ENCODE peak calls at places on chromosomes 12 and 14, in nine cellular contexts. E is GM23248, P is fibroblast of lung, I is Karpas-422, J is PC-3, F is neuronal stem cell, V is neural progenitor cell, S is K562, H is IMR-90. L is an unnamed sample.
A peak's percentile ranks its signal among the peaks of the same experiment; 100 is the strongest.

GRCh38 chr12:180445-180844 is 33.5 kb downstream of the SLC6A12 start:
- DNase-seq in E (no peak), P (peak; percentile 42), I (no peak), J (no peak), F (no peak), V (no peak), S (peak; percentile 41), H (peak; percentile 58), L (no peak)

GRCh38 chr12:108387771-108388170 is 48.7 kb upstream of the CMKLR1 start:
- DNase-seq in E (no peak), P (no peak), I (no peak), J (no peak), F (no peak), V (no peak), S (no peak), H (no peak), L (no peak)

GRCh38 chr12:52225752-52226151 is 7.3 kb upstream of the KRT7 start:
- DNase-seq in E (no peak), P (no peak), I (no peak), J (no peak), F (no peak), V (no peak), S (no peak), H (no peak), L (no peak)

GRCh38 chr12:14952295-14952995 is 9.0 kb downstream of the ARHGDIB start:
- DNase-seq in E (peak; percentile 98), P (peak; percentile 97), I (peak; percentile 76), J (peak; percentile 90), F (no peak), V (no peak), S (no peak), H (peak; percentile 98), L (peak; percentile 98)

GRCh38 chr12:112948806-112949205 is 10.5 kb downstream of the OAS3 start:
- DNase-seq in E (no peak), P (no peak), I (no peak), J (no peak), F (no peak), V (no peak), S (no peak), H (no peak), L (no peak)

GRCh38 chr12:24780969-24781368 is 167.9 kb downstream of the BCAT1 start:
- DNase-seq in E (peak; percentile 42), P (peak; percentile 32), I (peak; percentile 43), J (peak; percentile 4), F (no peak), V (peak; percentile 8), S (peak; percentile 15), H (peak; percentile 44), L (no peak)

GRCh38 chr12:25433024-25433423 is 120.1 kb downstream of the LMNTD1 start:
- DNase-seq in E (no peak), P (peak; percentile 49), I (no peak), J (no peak), F (no peak), V (no peak), S (no peak), H (peak; percentile 76), L (no peak)

GRCh38 chr12:51886021-51886710 is 1.7 kb upstream of the ANKRD33 start:
- DNase-seq in E (peak; percentile 97), P (peak; percentile 92), I (no peak), J (peak; percentile 83), F (no peak), V (no peak), S (peak; percentile 53), H (peak; percentile 99), L (no peak)

GRCh38 chr12:7439579-7440505 is 4.1 kb downstream of the CD163L1 start:
- DNase-seq in E (peak; percentile 81), P (peak; percentile 68), I (no peak), J (no peak), F (peak; percentile 48), V (peak; percentile 79), S (peak; percentile 76), H (peak; percentile 41), L (peak; percentile 65)

GRCh38 chr14:36394593-36394992 is 74.2 kb upstream of the MBIP start:
- DNase-seq in E (no peak), P (no peak), I (no peak), J (no peak), F (no peak), V (no peak), S (no peak), H (no peak), L (no peak)

DNA sequence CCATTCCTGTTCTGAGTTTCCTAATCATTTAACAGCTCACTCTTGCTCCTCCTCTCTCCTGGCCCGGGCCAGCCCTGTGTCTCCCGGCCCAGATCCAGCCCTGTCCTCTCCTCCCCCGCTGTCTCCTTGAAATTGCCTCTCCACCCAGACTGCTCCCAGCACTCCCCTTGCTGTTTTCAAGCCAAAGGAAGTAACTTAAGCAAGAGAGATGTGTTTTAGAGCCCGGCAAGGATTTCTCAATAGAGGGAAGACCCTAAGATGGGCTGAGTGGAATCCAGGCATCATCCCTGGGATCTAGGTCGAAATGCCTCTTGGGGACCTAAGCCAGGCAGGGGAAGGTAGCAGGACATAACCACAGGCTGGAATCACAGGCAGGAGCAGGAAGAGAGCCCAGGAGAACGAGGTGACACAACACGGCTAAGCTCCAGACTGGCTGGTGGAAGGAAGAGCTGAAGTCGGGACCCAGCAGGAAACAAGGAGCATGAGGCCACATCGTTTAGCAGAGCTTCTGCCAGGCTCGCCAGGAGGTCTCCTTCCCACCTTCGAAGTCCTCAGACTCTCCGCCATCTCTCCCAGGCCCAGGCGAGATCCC is 2.0 kb upstream of the LRP1-AS start:
- DNase-seq in E (peak; percentile 93), P (peak; percentile 47), I (no peak), J (no peak), F (no peak), V (no peak), S (no peak), H (peak; percentile 61), L (no peak)
- H3K36me3 ChIP-seq in E (peaks cover 50% of the 10 kb centered on the region), P (peaks cover 40% of the 10 kb centered on the region), I (no peaks in the 10 kb centered on the region), J (no peaks in the 10 kb centered on the region), F (peaks cover 96% of the 10 kb centered on the region), V (no peaks in the 10 kb centered on the region), S (no peaks in the 10 kb centered on the region), H (peaks cover 68% of the 10 kb centered on the region), L (no peaks in the 10 kb centered on the region)

GRCh38 chr12:12999276-12999958 is 648 bp downstream of the HEBP1 start:
- DNase-seq in E (peak; percentile 49), P (peak; percentile 23), I (no peak), J (peak; percentile 3), F (no peak), V (peak; percentile 64), S (peak; percentile 40), H (no peak), L (no peak)
- H3K4me2 ChIP-seq in E (peak overlapping the region; percentile 95), P (peak overlapping the region; percentile 81), I (peak overlapping the region; percentile 69), J (peak overlapping the region; percentile 98), F (peak overlapping the region; percentile 77), V (peak overlapping the region; percentile 93), S (peak overlapping the region; percentile 91), H (peak overlapping the region; percentile 94), L (peak overlapping the region; percentile 90)

GRCh38 chr12:128792881-128793280 is 30.9 kb downstream of the SLC15A4 start:
- DNase-seq in E (no peak), P (no peak), I (no peak), J (no peak), F (no peak), V (no peak), S (no peak), H (no peak), L (no peak)

GRCh38 chr12:128792398-128792797 is 31.4 kb downstream of the SLC15A4 start:
- DNase-seq in E (no peak), P (no peak), I (no peak), J (no peak), F (no peak), V (no peak), S (no peak), H (no peak), L (no peak)

GRCh38 chr12:128796439-128797118 is 27.2 kb downstream of the SLC15A4 start:
- DNase-seq in E (no peak), P (no peak), I (peak; percentile 67), J (no peak), F (no peak), V (no peak), S (no peak), H (no peak), L (no peak)

GRCh38 chr12:128795530-128796361 is 28.0 kb downstream of the SLC15A4 start:
- DNase-seq in E (no peak), P (no peak), I (peak; percentile 74), J (no peak), F (no peak), V (no peak), S (no peak), H (no peak), L (no peak)

DNA sequence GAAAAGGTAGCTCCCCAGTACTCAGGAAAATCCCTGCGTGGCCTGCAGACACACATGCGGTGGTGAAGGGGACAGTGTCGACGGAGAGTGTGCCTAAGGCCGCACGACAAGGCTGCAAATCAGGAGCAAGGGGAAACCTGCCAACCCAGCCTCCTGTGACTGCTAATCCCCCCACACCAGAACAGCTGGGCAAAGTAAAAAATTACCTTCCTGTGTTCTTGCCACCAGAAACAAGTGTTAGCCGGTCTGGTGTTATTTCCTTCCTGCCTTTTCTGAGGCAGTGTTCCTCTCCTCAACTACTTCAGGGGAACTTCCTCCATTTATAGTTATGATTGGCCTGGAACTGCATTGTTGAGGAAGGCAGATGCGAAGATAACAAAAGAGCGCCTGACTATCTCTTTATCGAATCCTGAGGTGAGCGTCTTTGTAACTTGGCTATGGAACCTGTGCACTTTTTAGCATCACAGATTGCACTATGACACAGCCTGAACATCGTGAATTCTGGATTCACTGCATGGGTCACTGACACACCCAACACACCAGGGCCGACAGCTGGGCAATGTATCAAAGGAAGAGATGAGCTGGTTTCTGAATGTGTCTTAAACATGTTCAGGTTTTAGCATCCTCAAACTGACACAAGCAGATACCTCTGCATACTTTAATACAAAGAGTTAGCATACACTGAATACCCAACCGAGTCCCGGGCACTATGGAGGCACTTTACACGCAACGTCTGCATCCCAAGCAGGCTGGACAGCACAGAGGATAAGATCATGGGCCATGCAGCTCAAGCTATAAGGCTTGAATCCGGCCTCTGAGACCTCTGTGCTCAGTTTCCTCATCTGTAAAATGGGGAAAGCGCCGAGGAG is 28.9 kb downstream of the SLC15A4 start:
- DNase-seq in E (no peak), P (no peak), I (no peak), J (no peak), F (no peak), V (no peak), S (no peak), H (no peak), L (no peak)
- H3K4me1 ChIP-seq in E (no peaks in the 10 kb centered on the region), P (no peaks in the 10 kb centered on the region), I (peaks cover 47% of the 10 kb centered on the region), J (peaks cover 14% of the 10 kb centered on the region), F (no peaks in the 10 kb centered on the region), V (peaks cover 17% of the 10 kb centered on the region), S (no peaks in the 10 kb centered on the region), H (peaks cover 14% of the 10 kb centered on the region), L (no peaks in the 10 kb centered on the region)

DNA sequence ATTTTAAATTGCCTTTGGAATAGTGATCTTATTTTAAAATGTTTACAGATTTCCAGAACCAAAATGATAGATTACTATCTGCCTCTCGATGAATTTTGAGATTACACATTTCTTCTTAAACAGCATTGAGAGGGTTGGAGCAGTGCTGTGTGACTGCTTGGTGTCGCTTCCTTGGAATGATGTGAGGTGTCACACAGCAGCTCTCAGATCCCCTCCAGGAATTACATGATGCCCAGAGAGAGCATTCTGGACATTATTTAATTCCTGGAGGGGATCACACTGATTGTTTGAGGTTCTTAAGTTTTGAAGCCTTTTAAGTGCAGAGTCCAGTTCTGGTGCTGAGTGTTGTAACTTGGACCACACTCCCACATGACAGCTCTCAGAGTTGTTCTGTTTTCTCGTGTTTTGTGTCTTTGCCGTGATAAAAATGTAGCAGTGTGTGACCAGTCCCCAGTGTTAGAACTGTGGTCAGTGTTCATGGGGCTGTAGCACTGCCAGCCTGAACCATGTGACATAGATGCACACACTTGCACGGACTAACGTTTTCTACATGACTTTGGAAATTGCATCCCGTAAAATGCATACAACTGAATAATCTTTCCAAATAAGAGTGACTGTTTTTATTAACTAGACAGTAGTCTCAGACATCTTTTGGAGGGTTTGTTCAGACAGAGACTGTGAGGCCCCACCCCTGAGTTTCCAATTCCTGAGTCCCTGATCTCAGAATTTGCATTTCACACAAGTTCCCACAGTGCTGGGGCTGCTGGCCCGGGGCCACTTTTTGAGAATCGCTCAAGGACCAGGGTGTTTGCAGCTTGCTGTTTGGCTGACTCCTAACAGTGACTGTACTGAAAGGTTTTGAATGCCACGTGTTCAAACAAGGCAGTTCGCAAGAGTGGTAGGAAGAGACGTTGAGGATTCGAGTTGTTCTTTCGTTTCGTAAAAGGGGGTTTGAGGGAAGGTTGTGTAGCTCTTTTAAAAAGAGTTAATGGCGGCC is 26.0 kb downstream of the XRCC3 start:
- DNase-seq in E (peak; percentile 79), P (peak; percentile 81), I (peak; percentile 93), J (no peak), F (no peak), V (no peak), S (no peak), H (no peak), L (no peak)
- H3K36me3 ChIP-seq in E (peaks cover 67% of the 10 kb centered on the region), P (peaks cover 23% of the 10 kb centered on the region), I (peaks cover 23% of the 10 kb centered on the region), J (peaks cover 39% of the 10 kb centered on the region), F (peaks cover 92% of the 10 kb centered on the region), V (no peaks in the 10 kb centered on the region), S (peaks cover 64% of the 10 kb centered on the region), H (peaks cover 55% of the 10 kb centered on the region), L (peaks cover 71% of the 10 kb centered on the region)

L was measured in PC-9.